ENCODE peak calls at places on chromosomes 3 and 15, in ten cellular contexts. Z, R, U, O, C, E, B, J, G and Q are unnamed samples.

GRCh38 chr15:70069716-70070115 is 28.0 kb downstream of the TLE3 start:
- DNase-seq in B (no peak), R (no peak), E (no peak), U (no peak), G (no peak), C (no peak), J (no peak), O (no peak), Z (no peak), Q (no peak)

GRCh38 chr3:98012974-98013373 is 22.1 kb downstream of the GABRR3 start:
- DNase-seq in E (no peak), J (no peak), Z (no peak), O (no peak), C (no peak), R (no peak), U (no peak), G (no peak), B (no peak), Q (no peak)

GRCh38 chr3:49805367-49805782 is 2.3 kb downstream of the INKA1 start:
- DNase-seq in J (no peak), R (no peak), C (peak; percentile 92), O (no peak), U (peak; percentile 93), B (no peak), G (peak; percentile 3), E (peak; percentile 40), Z (no peak), Q (no peak)

GRCh38 chr3:55157736-55158135 is 229.9 kb upstream of the LRTM1 start:
- DNase-seq in J (no peak), U (no peak), Z (no peak), E (no peak), G (no peak), B (no peak), O (no peak), R (no peak), C (no peak), Q (no peak)

GRCh38 chr3:52193059-52193458 is 4.9 kb upstream of the ALAS1 start:
- DNase-seq in E (no peak), R (no peak), B (no peak), Z (no peak), O (no peak), J (no peak), C (peak; percentile 75), U (no peak), G (no peak), Q (no peak)

GRCh38 chr15:67564590-67565345 is 22.3 kb downstream of the MAP2K5 start:
- DNase-seq in E (no peak), B (no peak), G (no peak), C (no peak), R (no peak), O (no peak), U (peak; percentile 92), J (no peak), Z (no peak), Q (peak; percentile 46)

GRCh38 chr3:14393440-14394111 is 8.8 kb upstream of the SLC6A6 start:
- DNase-seq in J (no peak), U (no peak), E (no peak), G (no peak), O (no peak), C (no peak), Z (no peak), R (no peak), B (no peak), Q (no peak)

GRCh38 chr3:15750143-15750542 is 47.6 kb downstream of the ANKRD28 start:
- DNase-seq in E (no peak), U (no peak), Z (no peak), J (no peak), R (no peak), O (no peak), C (no peak), B (no peak), G (no peak), Q (no peak)

GRCh38 chr3:87173776-87174175 is 53.3 kb upstream of the CHMP2B start:
- DNase-seq in G (no peak), O (no peak), E (no peak), R (no peak), U (peak; percentile 75), B (no peak), Z (no peak), C (no peak), J (no peak), Q (peak; percentile 77)

GRCh38 chr3:196454935-196455334 is 22.7 kb upstream of the UBXN7 start:
- DNase-seq in R (no peak), O (no peak), J (no peak), E (no peak), B (no peak), C (no peak), U (no peak), G (no peak), Z (no peak), Q (no peak)